ENCODE peak calls at places on chromosomes 1 and 21, in eight cellular contexts. T, D, K, E, Q, H, J and Z are unnamed samples. For H3K4me1, the result is how much of the 10 kb centered on the place peaks cover.

GRCh38 chr1:112319371-112320034 is 76.5 kb upstream of the CTTNBP2NL start:
- DNase-seq in H (no peak), K (no peak), J (no peak), T (no peak), E (no peak), D (no peak), Q (no peak), Z (no peak)

GRCh38 chr1:186244825-186245224 is 130.2 kb downstream of the TPR start:
- DNase-seq in Q (no peak), K (no peak), H (no peak), D (no peak), T (peak), E (no peak), J (no peak), Z (no peak)

GRCh38 chr1:5403935-5404334 is 588.3 kb downstream of the NPHP4 start:
- DNase-seq in D (no peak), K (no peak), E (no peak), J (no peak), Q (no peak), H (no peak), T (no peak), Z (no peak)

GRCh38 chr1:209822706-209823105 is 5.1 kb upstream of the UTP25 start:
- DNase-seq in K (no peak), J (no peak), Q (no peak), E (no peak), T (no peak), H (no peak), D (no peak), Z (no peak)

GRCh38 chr1:87136607-87137341 is 191.9 kb upstream of the LMO4 start:
- DNase-seq in Q (no peak), J (no peak), E (no peak), H (no peak), D (no peak), T (no peak), K (no peak), Z (no peak)

GRCh38 chr1:48333316-48333715 is 110.8 kb downstream of the SLC5A9 start:
- DNase-seq in H (no peak), J (no peak), K (no peak), D (no peak), T (no peak), Q (no peak), E (no peak), Z (no peak)

GRCh38 chr1:171226757-171227370 is 21.4 kb upstream of the FMO1 start:
- DNase-seq in H (peak), J (no peak), K (peak), E (peak), Q (peak), D (peak), T (peak), Z (no peak)

GRCh38 chr1:12001996-12002493 is 17.3 kb upstream of the MIIP start:
- DNase-seq in K (peak), J (no peak), E (no peak), D (peak), Q (no peak), T (no peak), H (no peak), Z (no peak)

GRCh38 chr1:15027515-15027948 is 126.0 kb upstream of the TMEM51 start:
- DNase-seq in E (peak), J (peak), Q (peak), D (peak), K (peak), H (peak), T (peak), Z (peak)

GRCh38 chr1:10736623-10737267 is 59.7 kb downstream of the CASZ1 start:
- DNase-seq in J (peak), H (peak), D (no peak), K (no peak), E (no peak), Q (peak), T (no peak), Z (peak)

GRCh38 chr1:23122023-23122738 is 46.5 kb downstream of the LUZP1 start:
- DNase-seq in E (peak), Q (no peak), H (peak), K (no peak), J (no peak), T (no peak), D (peak), Z (no peak)

GRCh38 chr21:43609501-43610340 is 49.6 kb downstream of the HSF2BP start:
- DNase-seq in J (peak), D (peak), E (peak), T (no peak), K (no peak), Q (peak), H (peak), Z (no peak)

GRCh38 chr21:17693801-17694200 is 81.1 kb upstream of the BTG3 start:
- DNase-seq in Q (no peak), T (no peak), H (no peak), D (no peak), J (no peak), E (no peak), K (no peak), Z (no peak)

GRCh38 chr1:6475381-6476133 is 9.6 kb upstream of the TNFRSF25 start:
- DNase-seq in D (no peak), T (peak), E (no peak), K (peak), J (peak), H (peak), Q (peak), Z (peak)

GRCh38 chr1:245129811-245130210 is 25.0 kb upstream of the KIF26B start:
- DNase-seq in T (no peak), E (no peak), K (no peak), D (peak), H (no peak), Q (no peak), J (no peak), Z (no peak)

GRCh38 chr21:29258626-29259335 is 39.9 kb upstream of the BACH1 start:
- DNase-seq in H (no peak), E (peak), Q (no peak), D (peak), T (no peak), J (no peak), K (no peak), Z (no peak)

GRCh38 chr1:218294531-218294930 is 9.4 kb downstream of the RRP15 start:
- DNase-seq in T (no peak), D (peak), H (no peak), K (no peak), Q (no peak), J (no peak), E (no peak), Z (no peak)

GRCh38 chr1:181112071-181112929 is 23.8 kb downstream of the IER5 start:
- DNase-seq in Q (peak), K (peak), J (peak), H (peak), T (peak), E (peak), D (peak), Z (peak)

GRCh38 chr21:46457801-46458314 is 833 bp upstream of the DIP2A start:
- DNase-seq in T (no peak), H (no peak), J (no peak), Q (peak), D (peak), E (peak), K (peak), Z (peak)

GRCh38 chr21:44616591-44616926 is 4.7 kb downstream of the KRTAP10-8 start:
- DNase-seq in J (no peak), H (no peak), Q (no peak), T (no peak), D (no peak), E (no peak), K (no peak), Z (no peak)

GRCh38 chr1:241608379-241609033 is 31.7 kb downstream of the CHML start:
- DNase-seq in K (no peak), J (no peak), Q (no peak), E (peak), D (peak), H (no peak), T (no peak), Z (no peak)

DNA sequence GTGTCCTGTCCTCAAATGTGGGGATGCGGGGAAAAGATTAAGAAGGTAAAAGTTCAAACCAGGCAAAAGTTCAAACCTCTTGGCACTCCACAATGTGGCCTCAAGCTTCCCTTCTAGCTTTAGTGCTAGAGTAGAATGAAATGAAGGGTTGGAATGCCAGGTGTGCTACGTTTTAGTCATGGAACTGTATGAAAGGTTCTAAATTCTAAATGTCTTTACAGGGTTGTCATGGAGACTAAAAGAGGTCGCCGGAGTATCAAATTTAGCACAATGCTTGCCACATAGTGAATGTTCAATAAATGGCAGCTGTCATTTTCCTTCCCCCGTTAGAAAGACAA is 57.2 kb upstream of the LRRC8D start:
- DNase-seq in K (no peak), D (no peak), T (no peak), Q (no peak), H (no peak), J (no peak), E (no peak), Z (no peak)
- TF ChIP-seq CTCF in K (no peak), D (no peak), T (no peak), Q (no peak), H (no peak), J (no peak), E (no peak), Z (no peak)

GRCh38 chr1:164703415-164703814 is 144.4 kb downstream of the PBX1 start:
- DNase-seq in H (peak), K (no peak), D (no peak), J (no peak), T (no peak), Q (no peak), E (no peak), Z (no peak)
- H3K27ac ChIP-seq in H (no peak), K (no peak), D (no peak), J (no peak), T (no peak), Q (peak), E (no peak), Z (no peak)

DNA sequence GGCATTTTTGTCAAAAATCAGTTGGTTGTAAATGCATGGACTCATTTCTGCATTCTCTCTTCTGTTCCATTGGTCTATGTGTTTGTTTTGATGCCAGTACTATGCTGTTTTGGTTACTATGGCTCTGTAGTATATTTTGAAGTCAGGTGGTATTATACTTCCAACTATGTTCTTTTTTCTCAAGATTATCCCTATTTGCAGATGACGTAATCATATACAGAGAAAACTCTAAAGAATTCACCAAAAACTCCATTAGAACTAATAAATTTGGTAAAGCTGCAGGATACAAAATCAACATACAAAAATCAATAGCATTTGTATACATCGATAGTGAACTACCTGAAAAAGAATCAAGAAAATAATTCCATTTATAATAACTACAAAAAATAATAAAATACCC is 253.1 kb upstream of the NEGR1 start:
- DNase-seq in D (no peak), J (no peak), Q (no peak), T (no peak), E (no peak), H (no peak), K (no peak), Z (no peak)
- H3K4me1 ChIP-seq in D (under half), J (under half), Q (under half), T (under half), E (under half), H (under half), K (under half), Z (under half)

GRCh38 chr1:156212833-156213643 is at the start of gene PMF1:
- DNase-seq in E (peak), K (peak), H (peak), T (peak), J (peak), Q (peak), D (peak), Z (peak)
- TF ChIP-seq CTCF in E (no peak), K (no peak), H (no peak), T (no peak), J (no peak), Q (no peak), D (no peak), Z (no peak)

GRCh38 chr1:8461341-8462110 is 143.6 kb downstream of the SLC45A1 start:
- DNase-seq in T (no peak), H (no peak), Q (no peak), E (no peak), K (no peak), J (no peak), D (no peak), Z (no peak)

GRCh38 chr1:8458607-8459006 is 140.7 kb downstream of the SLC45A1 start:
- DNase-seq in K (no peak), D (no peak), Q (no peak), E (no peak), T (no peak), H (no peak), J (no peak), Z (no peak)

GRCh38 chr1:8460132-8460544 is 142.2 kb downstream of the SLC45A1 start:
- DNase-seq in T (peak), E (no peak), D (no peak), H (no peak), Q (no peak), J (no peak), K (no peak), Z (no peak)

GRCh38 chr1:8462298-8462946 is 144.5 kb downstream of the SLC45A1 start:
- DNase-seq in K (no peak), T (peak), D (no peak), J (peak), Q (no peak), E (no peak), H (no peak), Z (no peak)

GRCh38 chr1:8460784-8461183 is 142.9 kb downstream of the SLC45A1 start:
- DNase-seq in K (no peak), E (no peak), J (no peak), H (no peak), Q (no peak), D (no peak), T (no peak), Z (no peak)
- H3K27ac ChIP-seq in K (no peak), E (no peak), J (no peak), H (no peak), Q (peak), D (no peak), T (peak), Z (peak)

GRCh38 chr1:39177641-39178040 is 26.9 kb upstream of the MACF1 start:
- DNase-seq in E (peak), T (no peak), H (no peak), D (no peak), J (no peak), Q (no peak), K (no peak), Z (no peak)

GRCh38 chr1:39182804-39183203 is 21.7 kb upstream of the MACF1 start:
- DNase-seq in K (no peak), E (no peak), D (no peak), T (no peak), J (no peak), H (no peak), Q (no peak), Z (no peak)

GRCh38 chr1:39174400-39175081 is 30.0 kb upstream of the MACF1 start:
- DNase-seq in E (no peak), K (no peak), Q (no peak), H (no peak), J (no peak), T (no peak), D (no peak), Z (no peak)

GRCh38 chr1:39181311-39181710 is 23.2 kb upstream of the MACF1 start:
- DNase-seq in J (no peak), E (no peak), Q (no peak), D (no peak), T (no peak), H (no peak), K (no peak), Z (no peak)

DNA sequence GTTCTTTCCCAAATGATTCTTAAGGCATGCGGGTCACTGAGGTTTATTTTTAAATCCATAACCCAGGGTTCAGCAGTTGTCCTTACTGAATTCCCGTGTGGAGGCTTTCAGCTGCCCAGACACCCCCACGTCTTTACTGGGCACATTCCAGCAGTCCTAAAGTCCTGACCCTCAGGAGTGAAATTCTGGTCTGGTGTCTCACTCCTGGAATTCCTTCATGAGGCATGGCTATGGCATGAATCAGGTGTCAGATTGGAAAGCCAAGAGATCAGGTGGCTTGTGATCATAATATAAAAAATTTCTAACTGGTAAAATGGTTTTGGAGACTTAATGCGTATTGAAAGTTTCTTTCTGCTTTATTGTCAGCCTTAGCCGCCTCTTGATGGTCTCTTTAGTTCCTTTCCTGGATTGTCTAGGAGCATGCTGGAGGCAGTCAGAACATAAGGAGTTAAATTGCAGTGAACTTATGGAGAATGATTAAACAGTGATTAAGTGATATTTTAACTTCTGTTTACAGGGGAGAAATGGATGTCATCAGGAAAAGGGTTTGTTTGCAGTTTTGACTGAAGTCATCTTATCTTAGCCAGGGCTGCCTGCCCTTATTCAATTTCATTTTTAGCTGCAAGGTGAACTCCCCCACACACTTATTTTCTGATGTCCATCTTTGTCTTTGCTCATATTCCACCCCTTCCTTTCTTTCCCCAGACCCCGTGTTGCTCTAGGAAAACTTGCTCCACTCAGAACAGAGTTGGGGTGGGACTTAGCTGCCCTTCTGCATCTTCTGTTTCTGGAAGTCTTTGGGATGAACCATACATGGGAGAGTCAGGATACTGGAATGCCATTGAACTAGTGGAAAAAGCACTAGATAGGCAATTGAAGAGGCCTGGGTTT is 25.7 kb upstream of the MACF1 start:
- DNase-seq in J (no peak), K (no peak), D (peak), T (no peak), E (peak), H (peak), Q (no peak), Z (no peak)
- H3K4me1 ChIP-seq in J (under half), K (under half), D (under half), T (under half), E (under half), H (under half), Q (under half), Z (half or more)